ENCODE peak calls at places on chromosomes 11 and 22, in nine cellular contexts. X is activated T-cell treated with anti-CD3 and anti-CD28 coated beads for 24 hours, R is anterior cingulate cortex, K is NCI-H345, L is kidney epithelial cell, U is endothelial cell, G is lower leg skin, A is NCI-H510A treated with DMSO at 0.1 percent for 48 hours, Y is hypothalamus. M is an unnamed sample.

GRCh38 chr22:44088976-44089570 is 65.0 kb downstream of the PARVB start:
- DNase-seq in X (no peak), R (no peak), K (no peak), L (peak), U (no peak), G (no peak), A (no peak), Y (no peak), M (no peak)

GRCh38 chr22:37126383-37126782 is 16.9 kb upstream of the TMPRSS6 start:
- DNase-seq in X (no peak), R (no peak), K (no peak), L (no peak), U (no peak), G (no peak), A (no peak), Y (no peak), M (peak)

GRCh38 chr11:64072871-64073270 is 37.1 kb downstream of the FLRT1 start:
- DNase-seq in X (no peak), R (no peak), K (no peak), L (no peak), U (no peak), G (no peak), A (no peak), Y (no peak), M (no peak)

GRCh38 chr11:772429-773390 is 4.6 kb downstream of the GATD1 start:
- DNase-seq in X (no peak), R (peak), K (no peak), L (no peak), U (no peak), G (no peak), A (no peak), Y (peak), M (no peak)

GRCh38 chr22:47209077-47209514 is 446.6 kb downstream of the TBC1D22A start:
- DNase-seq in X (no peak), R (no peak), K (no peak), L (no peak), U (no peak), G (peak), A (no peak), Y (no peak), M (no peak)

GRCh38 chr11:46533396-46534110 is 60.3 kb downstream of the AMBRA1 start:
- DNase-seq in X (no peak), R (no peak), K (no peak), L (no peak), U (no peak), G (no peak), A (no peak), Y (no peak), M (no peak)

GRCh38 chr22:19842386-19843106 is 12.1 kb downstream of the GNB1L start:
- DNase-seq in X (no peak), R (no peak), K (no peak), L (no peak), U (no peak), G (no peak), A (no peak), Y (no peak), M (peak)

GRCh38 chr22:25853078-25853477 is 111.1 kb downstream of the MYO18B start:
- DNase-seq in X (no peak), R (no peak), K (no peak), L (no peak), U (no peak), G (no peak), A (no peak), Y (no peak), M (no peak)

M was measured in NCI-H69.